ENCODE peak calls at places on chromosomes 7 and 10, in eight cellular contexts. E, N, X, M, P, W, F and C are unnamed samples.

GRCh38 chr10:118253397-118253796 is 88.7 kb downstream of the FAM204A start:
- DNase-seq in E (no peak), N (no peak), X (no peak), M (no peak), P (no peak), W (no peak), F (no peak), C (no peak)

GRCh38 chr7:43697690-43698089 is 31.6 kb downstream of the COA1 start:
- DNase-seq in E (no peak), N (no peak), X (no peak), M (peak; percentile 53), P (no peak), W (no peak), F (no peak), C (no peak)

GRCh38 chr7:139899328-139900020 is 70.4 kb downstream of the TBXAS1 start:
- DNase-seq in E (no peak), N (no peak), X (no peak), M (no peak), P (no peak), W (peak; percentile 86), F (no peak), C (no peak)

GRCh38 chr7:70614237-70614984 is 517.5 kb upstream of the GALNT17 start:
- DNase-seq in E (peak; percentile 89), N (no peak), X (no peak), M (peak; percentile 41), P (no peak), W (no peak), F (no peak), C (no peak)

GRCh38 chr7:51607447-51607846 is 290.8 kb upstream of the COBL start:
- DNase-seq in E (no peak), N (no peak), X (no peak), M (no peak), P (no peak), W (no peak), F (no peak), C (no peak)

GRCh38 chr10:3163879-3164278 is 8.7 kb downstream of the PITRM1 start:
- DNase-seq in E (no peak), N (no peak), X (no peak), M (no peak), P (no peak), W (no peak), F (no peak), C (no peak)

GRCh38 chr10:89575037-89575436 is 39.6 kb upstream of the SLC16A12 start:
- DNase-seq in E (no peak), N (no peak), X (no peak), M (no peak), P (peak; percentile 46), W (no peak), F (no peak), C (no peak)

GRCh38 chr7:29287366-29287765 is 92.8 kb downstream of the CHN2 start:
- DNase-seq in E (no peak), N (no peak), X (peak; percentile 71), M (peak; percentile 91), P (peak; percentile 90), W (peak; percentile 90), F (no peak), C (no peak)

GRCh38 chr7:121605297-121605640 is 209.2 kb upstream of the FAM3C start:
- DNase-seq in E (no peak), N (no peak), X (no peak), M (peak; percentile 7), P (peak; percentile 12), W (no peak), F (peak; percentile 7), C (no peak)

GRCh38 chr10:16777473-16778370 is 39.5 kb downstream of the RSU1 start:
- DNase-seq in E (no peak), N (no peak), X (peak; percentile 11), M (peak; percentile 70), P (peak; percentile 47), W (peak; percentile 21), F (peak; percentile 49), C (peak; percentile 58)

GRCh38 chr10:103123282-103124033 is 69.6 kb downstream of the NT5C2 start:
- DNase-seq in E (no peak), N (no peak), X (no peak), M (no peak), P (no peak), W (no peak), F (no peak), C (no peak)

GRCh38 chr10:55500931-55501559 is 700.0 kb upstream of the PCDH15 start:
- DNase-seq in E (peak; percentile 17), N (no peak), X (no peak), M (peak; percentile 32), P (peak; percentile 72), W (peak; percentile 10), F (peak; percentile 74), C (no peak)

GRCh38 chr7:157674027-157674714 is 337.4 kb downstream of the DNAJB6 start:
- DNase-seq in E (no peak), N (no peak), X (no peak), M (no peak), P (no peak), W (no peak), F (no peak), C (no peak)

GRCh38 chr7:135673360-135673706 is 11.0 kb downstream of the STMP1 start:
- DNase-seq in E (no peak), N (no peak), X (no peak), M (peak; percentile 58), P (peak; percentile 76), W (no peak), F (no peak), C (no peak)

GRCh38 chr7:33671521-33672262 is 233.6 kb upstream of the BMPER start:
- DNase-seq in E (no peak), N (no peak), X (no peak), M (no peak), P (no peak), W (no peak), F (no peak), C (no peak)

GRCh38 chr10:4981722-4982471 is 18.7 kb downstream of the AKR1C1 start:
- DNase-seq in E (peak; percentile 31), N (peak; percentile 57), X (peak; percentile 11), M (peak; percentile 46), P (peak; percentile 52), W (peak; percentile 29), F (peak; percentile 81), C (no peak)

GRCh38 chr7:156640257-156640948 is at the start of gene RNF32:
- DNase-seq in E (peak; percentile 95), N (peak; percentile 97), X (peak; percentile 62), M (peak; percentile 91), P (peak; percentile 90), W (peak; percentile 61), F (peak; percentile 99), C (peak; percentile 82)

GRCh38 chr10:22308390-22308789 is 7.8 kb upstream of the COMMD3 start:
- DNase-seq in E (no peak), N (no peak), X (no peak), M (no peak), P (peak; percentile 94), W (no peak), F (no peak), C (no peak)

GRCh38 chr10:117454502-117454901 is 79.3 kb upstream of the PDZD8 start:
- DNase-seq in E (no peak), N (no peak), X (no peak), M (no peak), P (no peak), W (no peak), F (no peak), C (no peak)

GRCh38 chr7:43513236-43513635 is 69.7 kb upstream of the STK17A start:
- DNase-seq in E (no peak), N (no peak), X (no peak), M (no peak), P (no peak), W (no peak), F (no peak), C (no peak)

DNA sequence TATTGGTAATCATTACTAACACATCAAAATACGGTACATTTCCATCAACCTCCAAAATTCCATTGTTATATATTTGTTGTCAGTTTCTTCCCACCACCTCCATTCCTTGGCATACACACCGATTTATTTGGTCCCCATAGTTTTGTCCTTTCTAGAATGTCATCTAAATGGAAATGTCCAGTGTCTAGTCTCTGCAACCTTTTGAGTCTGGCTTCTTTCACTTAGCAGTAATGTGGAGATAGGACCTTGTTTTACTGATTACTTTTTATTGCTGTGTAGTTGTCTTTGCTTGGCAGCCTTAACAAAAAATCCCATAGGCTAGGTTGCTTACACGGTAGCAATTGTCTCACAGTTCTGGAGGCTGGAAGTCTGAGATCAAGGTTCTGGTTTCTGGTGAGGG is 22.5 kb downstream of the TRRAP start:
- DNase-seq in E (no peak), N (no peak), X (no peak), M (no peak), P (no peak), W (no peak), F (no peak), C (no peak)
- H3K36me3 ChIP-seq in E (peaks cover 47% of the 10 kb centered on the region), N (peaks cover 99% of the 10 kb centered on the region), X (peaks cover 31% of the 10 kb centered on the region), M (peaks cover 30% of the 10 kb centered on the region), P (peaks cover 68% of the 10 kb centered on the region), W (peaks cover 6% of the 10 kb centered on the region), F (peaks cover 13% of the 10 kb centered on the region), C (peaks cover 98% of the 10 kb centered on the region)

GRCh38 chr10:7766241-7766640 is 21.6 kb downstream of the KIN start:
- DNase-seq in E (no peak), N (no peak), X (no peak), M (no peak), P (no peak), W (no peak), F (no peak), C (no peak)

GRCh38 chr10:7768417-7768816 is 19.4 kb downstream of the KIN start:
- DNase-seq in E (no peak), N (no peak), X (no peak), M (no peak), P (no peak), W (no peak), F (no peak), C (no peak)

GRCh38 chr10:7767209-7767608 is 20.6 kb downstream of the KIN start:
- DNase-seq in E (no peak), N (no peak), X (no peak), M (peak; percentile 84), P (no peak), W (no peak), F (no peak), C (no peak)

GRCh38 chr10:7763929-7764328 is 23.9 kb downstream of the KIN start:
- DNase-seq in E (no peak), N (no peak), X (no peak), M (no peak), P (no peak), W (no peak), F (no peak), C (no peak)
- H3K36me3 ChIP-seq in E (peaks cover 51% of the 10 kb centered on the region), N (peaks cover 100% of the 10 kb centered on the region), X (peaks cover 7% of the 10 kb centered on the region), M (no peaks in the 10 kb centered on the region), P (no peaks in the 10 kb centered on the region), W (no peaks in the 10 kb centered on the region), F (peaks cover 1% of the 10 kb centered on the region), C (peaks cover 75% of the 10 kb centered on the region)

DNA sequence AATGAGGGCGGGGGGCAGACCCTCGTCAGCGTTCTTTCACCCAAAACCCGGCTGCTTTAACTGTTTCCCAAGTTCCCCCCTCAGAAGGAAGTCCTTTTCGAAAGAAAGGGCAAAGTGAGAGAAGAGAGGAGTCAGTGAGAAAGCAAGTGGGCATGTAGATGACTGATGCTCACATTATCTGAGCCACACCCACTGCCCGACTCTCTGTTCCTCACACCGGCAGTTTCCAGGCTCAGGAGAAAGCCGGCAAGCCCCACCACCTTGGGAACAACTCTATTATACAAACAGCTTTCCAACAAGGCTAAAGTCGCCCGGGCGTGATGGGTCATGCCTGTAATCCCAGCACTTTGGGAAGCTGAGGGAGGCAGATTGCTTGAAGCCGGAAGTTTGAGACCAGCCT is 23.1 kb downstream of the RCC1L start:
- DNase-seq in E (no peak), N (no peak), X (no peak), M (no peak), P (no peak), W (no peak), F (no peak), C (no peak)
- H3K36me3 ChIP-seq in E (peaks cover 22% of the 10 kb centered on the region), N (peaks cover 89% of the 10 kb centered on the region), X (peaks cover 15% of the 10 kb centered on the region), M (peaks cover 12% of the 10 kb centered on the region), P (peaks cover 16% of the 10 kb centered on the region), W (no peaks in the 10 kb centered on the region), F (no peaks in the 10 kb centered on the region), C (peaks cover 8% of the 10 kb centered on the region)

GRCh38 chr10:72174297-72174662 is 41.5 kb upstream of the ANAPC16 start:
- DNase-seq in E (no peak), N (no peak), X (no peak), M (no peak), P (no peak), W (no peak), F (no peak), C (no peak)
- H3K36me3 ChIP-seq in E (peaks cover 2% of the 10 kb centered on the region), N (peaks cover 12% of the 10 kb centered on the region), X (peaks cover 2% of the 10 kb centered on the region), M (no peaks in the 10 kb centered on the region), P (no peaks in the 10 kb centered on the region), W (peaks cover 2% of the 10 kb centered on the region), F (peaks cover 2% of the 10 kb centered on the region), C (no peaks in the 10 kb centered on the region)